ENCODE peak calls at places on chromosomes 3 and 15, in ten cellular contexts. H is activated T-cell treated with anti-CD3 and anti-CD28 coated beads, Interleukin-2, amount 50 U/mL, for 1 hour; N is Kasumi-1; L is T-helper 1 cell; I is HTR-8/SVneo; W is GM12865; M is amniotic stem cell; C is brain microvascular endothelial cell; J is smooth muscle cell of the brain vasculature; S is Jurkat, Clone E6-1. Z is an unnamed sample.

GRCh38 chr3:17747184-17747889 is 4.9 kb upstream of the TBC1D5 start:
- DNase-seq in H (no peak), N (peak; percentile 18), L (peak; percentile 23), I (no peak), W (peak; percentile 89), M (no peak), C (no peak), J (no peak), S (no peak), Z (no peak)

GRCh38 chr3:54123538-54124196 is 1.3 kb downstream of the CACNA2D3 start:
- DNase-seq in H (no peak), N (no peak), L (no peak), I (no peak), W (no peak), M (no peak), C (no peak), J (no peak), S (no peak), Z (no peak)

GRCh38 chr3:906739-907138 is 186.1 kb upstream of the CNTN6 start:
- DNase-seq in H (no peak), N (no peak), L (no peak), I (no peak), W (no peak), M (no peak), C (no peak), J (no peak), S (no peak), Z (no peak)

GRCh38 chr3:173699353-173699752 is 301.8 kb downstream of the NLGN1 start:
- DNase-seq in H (no peak), N (no peak), L (no peak), I (no peak), W (no peak), M (no peak), C (no peak), J (no peak), S (no peak), Z (no peak)

GRCh38 chr3:186965141-186965879 is 35.0 kb downstream of the ST6GAL1 start:
- DNase-seq in H (no peak), N (no peak), L (peak; percentile 44), I (no peak), W (peak; percentile 76), M (no peak), C (no peak), J (no peak), S (no peak), Z (no peak)

GRCh38 chr3:13762931-13763330 is 116.9 kb downstream of the WNT7A start:
- DNase-seq in H (no peak), N (no peak), L (no peak), I (no peak), W (no peak), M (no peak), C (no peak), J (no peak), S (no peak), Z (no peak)

GRCh38 chr3:60504827-60505457 is 746.3 kb downstream of the FHIT start:
- DNase-seq in H (no peak), N (no peak), L (no peak), I (no peak), W (peak; percentile 4), M (no peak), C (no peak), J (no peak), S (no peak), Z (no peak)

GRCh38 chr3:9727041-9727595 is 4.4 kb upstream of the BRPF1 start:
- DNase-seq in H (peak; percentile 59), N (peak; percentile 63), L (peak; percentile 79), I (no peak), W (peak; percentile 60), M (no peak), C (no peak), J (no peak), S (peak; percentile 75), Z (peak; percentile 75)

GRCh38 chr15:68299436-68299835 is 21.9 kb downstream of the FEM1B start:
- DNase-seq in H (no peak), N (no peak), L (no peak), I (no peak), W (no peak), M (no peak), C (no peak), J (no peak), S (no peak), Z (no peak)

GRCh38 chr3:113157408-113157980 is 53.9 kb upstream of the BOC start:
- DNase-seq in H (no peak), N (no peak), L (no peak), I (no peak), W (no peak), M (no peak), C (no peak), J (no peak), S (no peak), Z (no peak)

GRCh38 chr3:10505050-10505790 is at the start of gene ATP2B2:
- DNase-seq in H (no peak), N (no peak), L (no peak), I (no peak), W (no peak), M (no peak), C (no peak), J (no peak), S (no peak), Z (peak; percentile 65)

GRCh38 chr3:23004971-23005370 is 198.2 kb upstream of the UBE2E2 start:
- DNase-seq in H (no peak), N (no peak), L (no peak), I (peak; percentile 48), W (no peak), M (peak; percentile 45), C (peak; percentile 93), J (no peak), S (no peak), Z (no peak)

GRCh38 chr3:102083971-102084370 is 234.7 kb downstream of the NFKBIZ start:
- DNase-seq in H (no peak), N (no peak), L (no peak), I (no peak), W (no peak), M (no peak), C (no peak), J (no peak), S (no peak), Z (no peak)

GRCh38 chr15:92900712-92901052 is 558 bp downstream of the CHD2 start:
- DNase-seq in H (no peak), N (peak; percentile 37), L (peak; percentile 41), I (no peak), W (no peak), M (no peak), C (no peak), J (no peak), S (no peak), Z (no peak)

GRCh38 chr3:58296269-58296668 is 9.8 kb upstream of the RPP14 start:
- DNase-seq in H (no peak), N (no peak), L (no peak), I (no peak), W (no peak), M (no peak), C (no peak), J (no peak), S (no peak), Z (no peak)

GRCh38 chr3:168939651-168940238 is 723.8 kb downstream of the MECOM start:
- DNase-seq in H (no peak), N (no peak), L (no peak), I (no peak), W (no peak), M (no peak), C (no peak), J (no peak), S (no peak), Z (no peak)

GRCh38 chr15:75161788-75162414 is 39.8 kb upstream of the C15orf39 start:
- DNase-seq in H (no peak), N (no peak), L (no peak), I (no peak), W (no peak), M (no peak), C (no peak), J (no peak), S (no peak), Z (no peak)

GRCh38 chr3:118931996-118932395 is 102.7 kb downstream of the IGSF11 start:
- DNase-seq in H (no peak), N (no peak), L (no peak), I (no peak), W (no peak), M (no peak), C (no peak), J (no peak), S (no peak), Z (no peak)

GRCh38 chr3:192408007-192408655 is 319.2 kb downstream of the FGF12 start:
- DNase-seq in H (no peak), N (no peak), L (no peak), I (no peak), W (no peak), M (no peak), C (no peak), J (no peak), S (no peak), Z (peak; percentile 72)

GRCh38 chr3:189233225-189233858 is 61.6 kb downstream of the TPRG1 start:
- DNase-seq in H (no peak), N (peak; percentile 46), L (peak; percentile 33), I (peak; percentile 48), W (peak; percentile 52), M (peak; percentile 59), C (peak; percentile 71), J (peak; percentile 50), S (peak; percentile 19), Z (peak; percentile 58)

GRCh38 chr3:77281721-77282120 is 241.8 kb downstream of the ROBO2 start:
- DNase-seq in H (no peak), N (no peak), L (no peak), I (no peak), W (no peak), M (no peak), C (no peak), J (no peak), S (no peak), Z (peak; percentile 69)

GRCh38 chr3:194296832-194297666 is 54.1 kb downstream of the CPN2 start:
- DNase-seq in H (no peak), N (no peak), L (no peak), I (no peak), W (no peak), M (no peak), C (no peak), J (no peak), S (no peak), Z (peak; percentile 95)

GRCh38 chr3:32568953-32569352 is 1.7 kb downstream of the DYNC1LI1 start:
- DNase-seq in H (no peak), N (no peak), L (no peak), I (no peak), W (no peak), M (no peak), C (no peak), J (no peak), S (no peak), Z (no peak)

GRCh38 chr3:60246361-60246760 is 1004.9 kb downstream of the FHIT start:
- DNase-seq in H (no peak), N (no peak), L (no peak), I (no peak), W (no peak), M (no peak), C (no peak), J (no peak), S (no peak), Z (no peak)

GRCh38 chr3:141095546-141095937 is 44.4 kb downstream of the SPSB4 start:
- DNase-seq in H (no peak), N (no peak), L (no peak), I (no peak), W (no peak), M (no peak), C (no peak), J (no peak), S (no peak), Z (no peak)

GRCh38 chr3:188534633-188535032 is 380.7 kb downstream of the LPP start:
- DNase-seq in H (no peak), N (no peak), L (no peak), I (no peak), W (no peak), M (no peak), C (no peak), J (no peak), S (no peak), Z (no peak)

GRCh38 chr15:37084602-37085001 is 15.7 kb downstream of the MEIS2 start:
- DNase-seq in H (no peak), N (no peak), L (no peak), I (no peak), W (no peak), M (no peak), C (no peak), J (no peak), S (no peak), Z (no peak)

GRCh38 chr3:72102057-72102711 is 317.2 kb upstream of the PROK2 start:
- DNase-seq in H (no peak), N (peak; percentile 86), L (no peak), I (no peak), W (peak; percentile 75), M (no peak), C (no peak), J (no peak), S (no peak), Z (no peak)